ENCODE peak calls at places on chromosomes 1 and 21, in five cellular contexts. L, V, S, E and B are unnamed samples.

GRCh38 chr21:34202553-34203332 is 129.4 kb downstream of the MRPS6 start:
- DNase-seq in V (no peak), S (no peak), L (peak), E (peak), B (no peak)

GRCh38 chr1:20361805-20362381 is 71.2 kb downstream of the VWA5B1 start:
- DNase-seq in E (peak), S (peak), V (peak), L (peak), B (peak)

GRCh38 chr1:186828612-186829542 is at the start of gene PLA2G4A:
- DNase-seq in V (peak), L (peak), S (peak), E (peak), B (peak)

GRCh38 chr1:163874070-163874469 is 552.3 kb downstream of the NUF2 start:
- DNase-seq in E (no peak), V (no peak), S (no peak), L (peak), B (no peak)

GRCh38 chr21:45555557-45556301 is 13.5 kb upstream of the SLC19A1 start:
- DNase-seq in V (peak), L (peak), S (peak), E (peak), B (peak)

GRCh38 chr1:226940029-226940805 is at the start of gene COQ8A:
- DNase-seq in V (peak), L (peak), E (peak), S (peak), B (peak)

GRCh38 chr1:201222125-201222524 is 31.5 kb downstream of the IGFN1 start:
- DNase-seq in S (no peak), V (no peak), L (no peak), E (no peak), B (no peak)

GRCh38 chr21:37266515-37267221 is 466 bp downstream of the VPS26C start:
- DNase-seq in E (peak), V (peak), S (peak), L (peak), B (peak)

GRCh38 chr1:182430263-182431068 is 19.5 kb upstream of the RGSL1 start:
- DNase-seq in E (no peak), V (peak), L (no peak), S (no peak), B (peak)

GRCh38 chr1:186289943-186290560 is 85.0 kb downstream of the TPR start:
- DNase-seq in E (no peak), L (no peak), V (no peak), S (no peak), B (no peak)

GRCh38 chr21:24428539-24429186 is 1178.6 kb downstream of the MRPL39 start:
- DNase-seq in L (no peak), V (no peak), E (no peak), S (no peak), B (no peak)

GRCh38 chr1:171226757-171227370 is 21.4 kb upstream of the FMO1 start:
- DNase-seq in V (peak), S (peak), E (peak), L (peak), B (peak)

GRCh38 chr1:205505076-205505729 is 734 bp downstream of the CDK18 start:
- DNase-seq in V (no peak), E (no peak), L (no peak), S (no peak), B (no peak)

GRCh38 chr1:113333056-113333455 is 57.3 kb upstream of the MAGI3 start:
- DNase-seq in S (no peak), L (no peak), E (no peak), V (no peak), B (no peak)

GRCh38 chr1:34781071-34781843 is at the start of gene GJB3:
- DNase-seq in L (peak), S (no peak), E (no peak), V (no peak), B (no peak)